ENCODE peak calls at places on chromosome 5, in five cellular contexts. U is ovary, W is ascending aorta, Q is thoracic aorta, T is heart left ventricle. O is an unnamed sample.

GRCh38 chr5:3594514-3595101 is 1.0 kb upstream of the IRX1 start:
- DNase-seq in U (no peak), W (no peak), Q (no peak), T (no peak), O (no peak)

GRCh38 chr5:16120579-16120978 is 59.0 kb downstream of the MARCHF11 start:
- DNase-seq in T (no peak), U (no peak), W (no peak), Q (no peak), O (no peak)

GRCh38 chr5:172603425-172603824 is 37.6 kb upstream of the NEURL1B start:
- DNase-seq in U (peak; percentile 25), W (no peak), Q (no peak), T (peak; percentile 68), O (no peak)

GRCh38 chr5:1881273-1881586 is 1.5 kb downstream of the IRX4 start:
- DNase-seq in Q (no peak), T (no peak), U (no peak), W (no peak), O (no peak)

GRCh38 chr5:87653242-87653641 is 240.5 kb upstream of the CCNH start:
- DNase-seq in Q (no peak), U (no peak), W (no peak), T (no peak), O (no peak)

GRCh38 chr5:111144352-111144930 is 52.3 kb downstream of the WDR36 start:
- DNase-seq in Q (no peak), W (no peak), U (no peak), T (no peak), O (no peak)

GRCh38 chr5:34957857-34958690 is 28.7 kb downstream of the DNAJC21 start:
- DNase-seq in U (no peak), T (no peak), W (no peak), Q (no peak), O (peak; percentile 20)

GRCh38 chr5:36357391-36357790 is 55.7 kb upstream of the RANBP3L start:
- DNase-seq in Q (no peak), U (no peak), W (no peak), T (no peak), O (no peak)

GRCh38 chr5:71456362-71456743 is 902 bp downstream of the BDP1 start:
- DNase-seq in W (no peak), U (no peak), Q (no peak), T (no peak), O (no peak)

GRCh38 chr5:79333852-79334557 is 98.1 kb downstream of the JMY start:
- DNase-seq in W (no peak), Q (no peak), U (no peak), T (no peak), O (no peak)
- TF ChIP-seq CTCF in W (no peak), Q (no peak), U (no peak), T (no peak), O (no peak)

GRCh38 chr5:135386886-135387628 is 12.0 kb downstream of the MACROH2A1 start:
- DNase-seq in U (no peak), W (no peak), Q (no peak), T (no peak), O (peak; percentile 59)

GRCh38 chr5:135386096-135386495 is 12.9 kb downstream of the MACROH2A1 start:
- DNase-seq in W (no peak), T (no peak), Q (no peak), U (no peak), O (no peak)

GRCh38 chr5:135383803-135384495 is 15.1 kb downstream of the MACROH2A1 start:
- DNase-seq in W (no peak), T (no peak), U (no peak), Q (no peak), O (no peak)

GRCh38 chr5:135384898-135385297 is 14.1 kb downstream of the MACROH2A1 start:
- DNase-seq in Q (no peak), U (no peak), T (no peak), W (no peak), O (no peak)

DNA sequence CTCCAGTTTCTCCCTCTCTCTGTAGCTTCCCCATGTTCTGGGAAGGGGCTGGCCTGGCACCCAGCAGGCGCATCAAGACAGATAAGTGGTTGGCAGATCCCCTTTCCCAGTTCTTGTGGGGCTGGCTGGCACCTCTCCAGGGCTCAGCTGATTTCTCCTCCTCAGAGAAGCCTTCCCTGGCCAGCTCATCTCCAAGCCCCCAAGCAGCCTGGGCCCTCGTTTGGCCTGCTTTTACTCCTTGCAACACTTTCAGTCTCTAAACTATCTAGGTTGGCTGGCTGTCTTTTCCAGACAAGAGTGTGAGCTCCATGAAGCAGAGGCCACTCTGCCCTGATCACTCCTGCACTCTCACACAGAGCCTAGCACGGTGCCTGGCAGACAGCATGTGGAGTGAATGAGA is 13.5 kb downstream of the MACROH2A1 start:
- DNase-seq in Q (no peak), U (no peak), T (no peak), W (no peak), O (no peak)
- H3K36me3 ChIP-seq in Q (peaks cover 17% of the 10 kb centered on the region), U (no peaks in the 10 kb centered on the region), T (peaks cover 86% of the 10 kb centered on the region), W (peaks cover 26% of the 10 kb centered on the region), O (peaks cover 6% of the 10 kb centered on the region)

GRCh38 chr5:89421035-89421434 is 538.1 kb upstream of the MEF2C start:
- DNase-seq in Q (no peak), W (no peak), U (no peak), T (no peak), O (no peak)

GRCh38 chr5:89417990-89418820 is 535.2 kb upstream of the MEF2C start:
- DNase-seq in Q (no peak), W (no peak), U (no peak), T (no peak), O (no peak)

GRCh38 chr5:89417515-89417914 is 534.5 kb upstream of the MEF2C start:
- DNase-seq in T (no peak), W (no peak), Q (no peak), U (no peak), O (no peak)

DNA sequence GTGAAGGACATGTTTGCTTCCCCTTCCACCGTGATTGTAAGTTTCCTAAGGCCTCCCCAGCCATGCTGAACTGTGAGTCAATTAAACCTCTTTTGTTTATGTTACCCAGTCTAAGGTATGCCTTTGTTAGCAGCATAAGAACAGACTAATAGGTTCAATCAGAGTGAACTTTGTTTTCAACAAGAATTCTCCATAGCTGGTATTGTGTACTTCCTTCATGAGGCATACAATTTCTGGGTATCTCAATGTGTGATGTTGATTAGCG is 535.8 kb upstream of the MEF2C start:
- DNase-seq in Q (no peak), U (no peak), T (no peak), W (no peak), O (no peak)
- H3K4me3 ChIP-seq in Q (no peak overlapping the region), U (no peak overlapping the region), T (no peak overlapping the region), W (no peak overlapping the region), O (no peak overlapping the region)

GRCh38 chr5:73901045-73901444 is 275.0 kb downstream of the ARHGEF28 start:
- DNase-seq in T (peak; percentile 66), W (no peak), U (no peak), Q (no peak), O (peak; percentile 41)

GRCh38 chr5:73899916-73900315 is 273.9 kb downstream of the ARHGEF28 start:
- DNase-seq in U (no peak), T (no peak), W (no peak), Q (no peak), O (no peak)

GRCh38 chr5:73900566-73900965 is 274.6 kb downstream of the ARHGEF28 start:
- DNase-seq in U (no peak), T (no peak), W (no peak), Q (no peak), O (no peak)

GRCh38 chr5:73902327-73903051 is 276.5 kb downstream of the ARHGEF28 start:
- DNase-seq in T (peak; percentile 14), W (no peak), Q (no peak), U (peak; percentile 39), O (no peak)

DNA sequence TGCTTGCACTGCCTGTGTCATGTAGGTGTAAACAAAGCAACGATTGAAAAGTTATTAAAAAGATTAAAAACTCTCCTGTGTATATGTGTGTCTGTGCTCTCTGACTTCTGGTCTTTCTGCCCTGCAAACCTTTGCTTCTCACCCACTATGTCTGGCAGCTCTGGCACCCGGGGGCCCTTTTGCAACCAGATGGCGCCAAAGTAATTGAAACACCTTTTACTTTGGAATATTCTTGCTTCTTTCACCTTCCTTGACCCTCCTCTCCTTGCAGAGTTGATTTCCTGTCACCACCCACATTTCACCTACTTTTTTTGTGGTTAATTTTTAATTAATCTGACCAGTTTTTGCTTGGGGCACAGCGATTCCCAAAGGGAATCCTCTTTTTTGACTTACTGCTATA is 275.5 kb downstream of the ARHGEF28 start:
- DNase-seq in Q (no peak), U (no peak), W (no peak), T (no peak), O (no peak)
- TF ChIP-seq CTCF in Q (no peak), U (no peak), W (no peak), T (no peak), O (no peak)